ENCODE peak calls at places on chromosomes 5 and 9, in eight cellular contexts. H, D, M, R, X, U, N and Y are unnamed samples. For H3K4me1 and H3K9me3, the result is how much of the 10 kb centered on the place peaks cover.

GRCh38 chr9:94827584-94828304 is 101.2 kb downstream of the AOPEP start:
- DNase-seq in H (no peak), D (peak), M (no peak), R (no peak), X (no peak), U (no peak), N (no peak), Y (no peak)

GRCh38 chr5:79560774-79561524 is 47.0 kb upstream of the HOMER1 start:
- DNase-seq in H (no peak), D (no peak), M (no peak), R (no peak), X (no peak), U (no peak), N (peak), Y (no peak)

GRCh38 chr9:19992556-19992955 is 203.7 kb upstream of the SLC24A2 start:
- DNase-seq in H (no peak), D (no peak), M (no peak), R (no peak), X (no peak), U (no peak), N (peak), Y (no peak)

GRCh38 chr9:78786794-78787193 is 489.9 kb downstream of the PSAT1 start:
- DNase-seq in H (no peak), D (no peak), M (no peak), R (no peak), X (no peak), U (no peak), N (peak), Y (no peak)

GRCh38 chr9:859251-859650 is 17.8 kb downstream of the DMRT1 start:
- DNase-seq in H (no peak), D (no peak), M (no peak), R (no peak), X (no peak), U (no peak), N (no peak), Y (no peak)

GRCh38 chr5:138364576-138364975 is 12.1 kb downstream of the KDM3B start:
- DNase-seq in H (no peak), D (no peak), M (no peak), R (no peak), X (no peak), U (no peak), N (no peak), Y (no peak)

GRCh38 chr9:133563286-133564213 is 29.0 kb downstream of the ADAMTSL2 start:
- DNase-seq in H (peak), D (peak), M (peak), R (peak), X (no peak), U (no peak), N (no peak), Y (no peak)

GRCh38 chr5:115366223-115366622 is 69.8 kb upstream of the CCDC112 start:
- DNase-seq in H (no peak), D (peak), M (no peak), R (peak), X (no peak), U (no peak), N (peak), Y (no peak)

GRCh38 chr9:72022846-72023245 is 37.6 kb downstream of the C9orf57 start:
- DNase-seq in H (no peak), D (no peak), M (no peak), R (no peak), X (no peak), U (no peak), N (peak), Y (no peak)

GRCh38 chr9:86637515-86637914 is 283.3 kb upstream of the TUT7 start:
- DNase-seq in H (no peak), D (peak), M (no peak), R (peak), X (peak), U (no peak), N (no peak), Y (no peak)

GRCh38 chr5:156391139-156391538 is 64.2 kb downstream of the SGCD start:
- DNase-seq in H (no peak), D (no peak), M (no peak), R (no peak), X (no peak), U (no peak), N (no peak), Y (no peak)

GRCh38 chr9:107624216-107624948 is 134.8 kb upstream of the KLF4 start:
- DNase-seq in H (no peak), D (no peak), M (peak), R (no peak), X (no peak), U (no peak), N (peak), Y (no peak)

GRCh38 chr5:17096975-17097695 is 120.3 kb upstream of the BASP1 start:
- DNase-seq in H (no peak), D (no peak), M (no peak), R (no peak), X (peak), U (no peak), N (peak), Y (no peak)

GRCh38 chr5:91382530-91383026 is 539 bp downstream of the ARRDC3 start:
- DNase-seq in H (no peak), D (peak), M (peak), R (no peak), X (peak), U (peak), N (peak), Y (no peak)

GRCh38 chr9:6667633-6668280 is 22.2 kb upstream of the GLDC start:
- DNase-seq in H (no peak), D (no peak), M (no peak), R (peak), X (no peak), U (no peak), N (no peak), Y (no peak)

GRCh38 chr5:168165221-168165965 is 126.1 kb upstream of the WWC1 start:
- DNase-seq in H (no peak), D (no peak), M (peak), R (no peak), X (no peak), U (no peak), N (peak), Y (no peak)

GRCh38 chr5:160789219-160789820 is 62.7 kb downstream of the ATP10B start:
- DNase-seq in H (no peak), D (no peak), M (no peak), R (no peak), X (no peak), U (no peak), N (no peak), Y (no peak)

GRCh38 chr5:5593391-5593790 is 170.9 kb downstream of the ICE1 start:
- DNase-seq in H (no peak), D (no peak), M (no peak), R (no peak), X (no peak), U (no peak), N (no peak), Y (no peak)

GRCh38 chr5:93164690-93165089 is 416.3 kb downstream of the NR2F1-AS1 start:
- DNase-seq in H (no peak), D (peak), M (no peak), R (peak), X (no peak), U (no peak), N (peak), Y (no peak)

GRCh38 chr9:73565833-73566465 is 414.3 kb downstream of the ANXA1 start:
- DNase-seq in H (no peak), D (no peak), M (no peak), R (no peak), X (no peak), U (no peak), N (peak), Y (no peak)

GRCh38 chr9:102779341-102779740 is 215.8 kb upstream of the CYLC2 start:
- DNase-seq in H (no peak), D (no peak), M (no peak), R (no peak), X (no peak), U (no peak), N (no peak), Y (no peak)

GRCh38 chr9:70044450-70045307 is 1.0 kb downstream of the MAMDC2 start:
- DNase-seq in H (no peak), D (no peak), M (peak), R (no peak), X (peak), U (no peak), N (peak), Y (no peak)

GRCh38 chr5:171633776-171634470 is 151.7 kb upstream of the SMIM23 start:
- DNase-seq in H (no peak), D (no peak), M (no peak), R (no peak), X (no peak), U (no peak), N (no peak), Y (no peak)

GRCh38 chr9:99451121-99451606 is 229.1 kb downstream of the SEC61B start:
- DNase-seq in H (no peak), D (peak), M (no peak), R (peak), X (no peak), U (no peak), N (no peak), Y (no peak)

GRCh38 chr5:170861295-170861854 is 443 bp upstream of the RANBP17 start:
- DNase-seq in H (no peak), D (no peak), M (no peak), R (no peak), X (no peak), U (no peak), N (no peak), Y (no peak)

GRCh38 chr5:42507451-42508092 is 84.3 kb downstream of the GHR start:
- DNase-seq in H (no peak), D (no peak), M (no peak), R (no peak), X (peak), U (no peak), N (no peak), Y (no peak)

GRCh38 chr9:125061391-125061790 is 81.9 kb downstream of the SCAI start:
- DNase-seq in H (no peak), D (no peak), M (no peak), R (no peak), X (no peak), U (no peak), N (no peak), Y (no peak)

GRCh38 chr9:36327903-36328302 is 69.7 kb upstream of the GNE start:
- DNase-seq in H (no peak), D (no peak), M (no peak), R (no peak), X (no peak), U (no peak), N (peak), Y (no peak)

GRCh38 chr9:14027114-14027812 is 286.7 kb downstream of the NFIB start:
- DNase-seq in H (peak), D (peak), M (peak), R (no peak), X (no peak), U (no peak), N (no peak), Y (peak)

GRCh38 chr9:125142560-125143376 is 560 bp downstream of the SCAI start:
- DNase-seq in H (peak), D (peak), M (no peak), R (no peak), X (no peak), U (peak), N (no peak), Y (no peak)

GRCh38 chr5:140043508-140043872 is 391 bp upstream of the NRG2 start:
- DNase-seq in H (no peak), D (no peak), M (no peak), R (peak), X (no peak), U (no peak), N (no peak), Y (no peak)

GRCh38 chr5:107389769-107390168 is 281.0 kb downstream of the EFNA5 start:
- DNase-seq in H (no peak), D (no peak), M (no peak), R (no peak), X (no peak), U (no peak), N (no peak), Y (no peak)

GRCh38 chr5:74767579-74767913 is 497 bp downstream of the NSA2 start:
- DNase-seq in H (no peak), D (peak), M (no peak), R (no peak), X (peak), U (no peak), N (peak), Y (no peak)

GRCh38 chr5:14510156-14510734 is 71.3 kb upstream of the OTULINL start:
- DNase-seq in H (no peak), D (no peak), M (no peak), R (no peak), X (no peak), U (no peak), N (no peak), Y (no peak)

GRCh38 chr9:109052416-109052815 is 39.1 kb upstream of the CTNNAL1 start:
- DNase-seq in H (no peak), D (no peak), M (no peak), R (no peak), X (no peak), U (no peak), N (no peak), Y (no peak)

GRCh38 chr5:146219243-146219642 is 15.8 kb downstream of the RBM27 start:
- DNase-seq in H (no peak), D (no peak), M (no peak), R (no peak), X (no peak), U (no peak), N (no peak), Y (no peak)

GRCh38 chr5:120610145-120610544 is 146.0 kb downstream of the PRR16 start:
- DNase-seq in H (no peak), D (no peak), M (no peak), R (no peak), X (no peak), U (no peak), N (no peak), Y (no peak)

GRCh38 chr9:123375725-123376132 is 19.7 kb downstream of the CRB2 start:
- DNase-seq in H (no peak), D (no peak), M (peak), R (no peak), X (no peak), U (no peak), N (no peak), Y (no peak)

GRCh38 chr9:14542071-14542470 is 151.2 kb downstream of the ZDHHC21 start:
- DNase-seq in H (no peak), D (no peak), M (no peak), R (no peak), X (no peak), U (no peak), N (no peak), Y (no peak)

GRCh38 chr9:137694236-137694959 is 75.6 kb downstream of the EHMT1 start:
- DNase-seq in H (no peak), D (no peak), M (no peak), R (no peak), X (no peak), U (no peak), N (no peak), Y (no peak)

GRCh38 chr9:137688725-137689124 is 69.9 kb downstream of the EHMT1 start:
- DNase-seq in H (no peak), D (no peak), M (no peak), R (no peak), X (no peak), U (no peak), N (no peak), Y (no peak)

GRCh38 chr9:137689745-137690529 is 71.1 kb downstream of the EHMT1 start:
- DNase-seq in H (no peak), D (no peak), M (no peak), R (no peak), X (no peak), U (no peak), N (no peak), Y (no peak)

GRCh38 chr9:137690939-137691647 is 72.3 kb downstream of the EHMT1 start:
- DNase-seq in H (no peak), D (no peak), M (no peak), R (no peak), X (no peak), U (no peak), N (no peak), Y (no peak)

GRCh38 chr9:137691648-137692357 is 73.0 kb downstream of the EHMT1 start:
- DNase-seq in H (no peak), D (no peak), M (no peak), R (no peak), X (no peak), U (no peak), N (no peak), Y (no peak)
- H3K4me1 ChIP-seq in H (under half), D (half or more), M (under half), R (under half), X (under half), U (under half), N (under half), Y (under half)

GRCh38 chr5:180253036-180253824 is 38.7 kb downstream of the MAPK9 start:
- DNase-seq in H (no peak), D (no peak), M (no peak), R (no peak), X (no peak), U (no peak), N (peak), Y (no peak)
- H3K9me3 ChIP-seq in H (under half), D (half or more), M (half or more), R (under half), X (half or more), U (half or more), N (half or more), Y (half or more)

DNA sequence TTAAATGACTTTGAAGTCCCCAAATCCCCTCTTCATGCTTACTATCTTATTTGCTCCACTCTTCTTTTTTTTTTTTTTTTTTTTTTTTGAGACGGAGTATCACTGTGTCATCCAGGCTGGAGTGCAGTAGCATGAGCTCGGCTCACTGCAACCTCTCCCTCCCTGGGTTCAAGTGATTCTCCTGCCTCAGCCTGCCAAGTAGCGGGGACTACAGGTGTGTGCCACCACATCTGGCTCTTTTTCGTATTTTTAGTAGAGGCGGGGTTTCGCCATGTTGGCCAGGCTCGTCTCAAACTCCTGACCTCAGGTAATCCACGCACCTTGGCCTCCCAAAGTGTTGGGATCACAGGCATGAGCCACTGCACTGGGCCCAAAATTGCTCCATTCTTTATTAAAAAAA is 51.0 kb downstream of the ST8SIA4 start:
- DNase-seq in H (no peak), D (no peak), M (no peak), R (no peak), X (no peak), U (no peak), N (no peak), Y (no peak)
- H3K4me1 ChIP-seq in H (under half), D (under half), M (under half), R (under half), X (under half), U (under half), N (under half), Y (under half)

GRCh38 chr9:131545003-131545785 is at the start of gene PRRT1B:
- DNase-seq in H (no peak), D (no peak), M (peak), R (peak), X (no peak), U (no peak), N (no peak), Y (no peak)
- H3K9me3 ChIP-seq in H (under half), D (under half), M (under half), R (under half), X (under half), U (under half), N (under half), Y (under half)

GRCh38 chr5:126027149-126027548 is 396.1 kb upstream of the GRAMD2B start:
- DNase-seq in H (no peak), D (no peak), M (no peak), R (no peak), X (no peak), U (no peak), N (no peak), Y (no peak)
- H3K4me1 ChIP-seq in H (under half), D (under half), M (under half), R (under half), X (under half), U (under half), N (under half), Y (under half)

GRCh38 chr5:2176581-2176980 is 293.9 kb upstream of the IRX4 start:
- DNase-seq in H (no peak), D (no peak), M (no peak), R (no peak), X (no peak), U (no peak), N (peak), Y (no peak)

GRCh38 chr5:2178071-2178477 is 295.3 kb upstream of the IRX4 start:
- DNase-seq in H (no peak), D (no peak), M (no peak), R (no peak), X (no peak), U (no peak), N (no peak), Y (no peak)

GRCh38 chr5:2178528-2178927 is 295.8 kb upstream of the IRX4 start:
- DNase-seq in H (no peak), D (no peak), M (no peak), R (no peak), X (no peak), U (no peak), N (no peak), Y (peak)

GRCh38 chr5:2175842-2176404 is 293.2 kb upstream of the IRX4 start:
- DNase-seq in H (no peak), D (no peak), M (no peak), R (no peak), X (no peak), U (no peak), N (no peak), Y (peak)

GRCh38 chr5:2177244-2177643 is 294.5 kb upstream of the IRX4 start:
- DNase-seq in H (no peak), D (no peak), M (no peak), R (no peak), X (no peak), U (no peak), N (no peak), Y (no peak)
- H3K9me3 ChIP-seq in H (under half), D (under half), M (under half), R (under half), X (under half), U (under half), N (under half), Y (under half)